ENCODE peak calls at places on chromosomes 6 and 20, in seven cellular contexts. M, K, W, C, B, Y and P are unnamed samples.

GRCh38 chr6:25270559-25270958 is 8.6 kb upstream of the CARMIL1 start:
- ATAC-seq in M (no peak), K (no peak), W (no peak), C (no peak), B (no peak), Y (no peak), P (no peak)

GRCh38 chr20:24470782-24471582 is 1.6 kb downstream of the SYNDIG1 start:
- ATAC-seq in M (no peak), K (no peak), W (no peak), C (no peak), B (no peak), Y (no peak), P (no peak)

GRCh38 chr6:111843347-111844147 is 29.7 kb downstream of the FYN start:
- ATAC-seq in M (peak; percentile 66), K (no peak), W (peak; percentile 62), C (peak; percentile 29), B (peak; percentile 72), Y (no peak), P (no peak)

GRCh38 chr6:30060634-30060981 is 457 bp upstream of the POLR1H start:
- ATAC-seq in M (peak; percentile 14), K (peak; percentile 34), W (peak; percentile 42), C (peak; percentile 23), B (peak; percentile 9), Y (peak; percentile 16), P (peak; percentile 6)

GRCh38 chr20:16352321-16352720 is 220.9 kb downstream of the KIF16B start:
- ATAC-seq in M (no peak), K (no peak), W (no peak), C (no peak), B (no peak), Y (no peak), P (no peak)

GRCh38 chr6:130537447-130537846 is 171.6 kb downstream of the TMEM200A start:
- ATAC-seq in M (no peak), K (no peak), W (no peak), C (no peak), B (no peak), Y (no peak), P (no peak)

GRCh38 chr6:378090-378957 is 13.2 kb upstream of the IRF4 start:
- ATAC-seq in M (no peak), K (no peak), W (no peak), C (no peak), B (no peak), Y (no peak), P (no peak)

GRCh38 chr6:125906158-125906998 is 50.2 kb upstream of the HINT3 start:
- ATAC-seq in M (no peak), K (no peak), W (peak; percentile 61), C (peak; percentile 85), B (no peak), Y (peak; percentile 97), P (no peak)

GRCh38 chr6:27562027-27562410 is 89.1 kb upstream of the ZNF184 start:
- ATAC-seq in M (no peak), K (no peak), W (no peak), C (no peak), B (no peak), Y (peak; percentile 71), P (no peak)

GRCh38 chr20:29443819-29444218 is 1813.6 kb upstream of the DEFB115 start:
- ATAC-seq in M (no peak), K (no peak), W (no peak), C (no peak), B (no peak), Y (no peak), P (no peak)

GRCh38 chr6:33057222-33058150 is 16.0 kb downstream of the HLA-DPA1 start:
- ATAC-seq in M (no peak), K (no peak), W (peak; percentile 78), C (no peak), B (no peak), Y (no peak), P (no peak)

GRCh38 chr20:51438136-51438535 is 104.4 kb downstream of the NFATC2 start:
- ATAC-seq in M (no peak), K (no peak), W (no peak), C (no peak), B (peak; percentile 37), Y (no peak), P (no peak)

GRCh38 chr20:49687595-49688567 is 25.8 kb downstream of the B4GALT5 start:
- ATAC-seq in M (no peak), K (no peak), W (no peak), C (peak; percentile 55), B (no peak), Y (no peak), P (no peak)

GRCh38 chr6:16816891-16817290 is 55.6 kb upstream of the ATXN1 start:
- ATAC-seq in M (no peak), K (no peak), W (no peak), C (no peak), B (no peak), Y (no peak), P (no peak)

GRCh38 chr6:16752206-16752867 is 8.9 kb downstream of the ATXN1 start:
- ATAC-seq in M (no peak), K (peak; percentile 65), W (peak; percentile 84), C (peak; percentile 76), B (no peak), Y (peak; percentile 87), P (peak; percentile 68)

GRCh38 chr6:162260024-162260423 is 467.5 kb downstream of the PRKN start:
- ATAC-seq in M (peak; percentile 39), K (no peak), W (no peak), C (no peak), B (no peak), Y (no peak), P (no peak)

GRCh38 chr6:37038297-37039198 is 33.1 kb downstream of the FGD2 start:
- ATAC-seq in M (no peak), K (peak; percentile 92), W (peak; percentile 68), C (peak; percentile 98), B (no peak), Y (no peak), P (peak; percentile 81)

GRCh38 chr20:53652859-53653520 is 59.4 kb upstream of the ZNF217 start:
- ATAC-seq in M (peak; percentile 14), K (no peak), W (no peak), C (peak; percentile 9), B (peak; percentile 34), Y (no peak), P (no peak)

GRCh38 chr6:14366880-14367279 is 249.3 kb downstream of the CD83 start:
- ATAC-seq in M (no peak), K (no peak), W (no peak), C (peak; percentile 85), B (no peak), Y (no peak), P (no peak)

GRCh38 chr6:23180504-23181293 is 611.3 kb downstream of the HDGFL1 start:
- ATAC-seq in M (no peak), K (no peak), W (peak; percentile 82), C (no peak), B (no peak), Y (no peak), P (no peak)

GRCh38 chr6:106461084-106461483 is 100.6 kb downstream of the CRYBG1 start:
- ATAC-seq in M (no peak), K (no peak), W (no peak), C (no peak), B (no peak), Y (no peak), P (no peak)

GRCh38 chr6:131456565-131456964 is 116.5 kb upstream of the ARG1 start:
- ATAC-seq in M (no peak), K (no peak), W (no peak), C (no peak), B (no peak), Y (no peak), P (no peak)

GRCh38 chr6:15282334-15282733 is 36.5 kb downstream of the JARID2 start:
- ATAC-seq in M (no peak), K (no peak), W (no peak), C (no peak), B (no peak), Y (no peak), P (no peak)

GRCh38 chr6:154247119-154247814 is 109.3 kb downstream of the IPCEF1 start:
- ATAC-seq in M (peak; percentile 62), K (no peak), W (peak; percentile 56), C (peak; percentile 56), B (peak; percentile 67), Y (no peak), P (no peak)

GRCh38 chr20:47397652-47398301 is 41.3 kb upstream of the ZMYND8 start:
- ATAC-seq in M (no peak), K (no peak), W (no peak), C (no peak), B (peak; percentile 23), Y (no peak), P (no peak)

GRCh38 chr20:2805682-2806350 is 5.4 kb upstream of the CPXM1 start:
- ATAC-seq in M (no peak), K (no peak), W (no peak), C (no peak), B (no peak), Y (no peak), P (no peak)